ENCODE peak calls at places on chromosome 2, in seven cellular contexts. K is lung, R is Peyer's patch, N is fibroblast of lung, M is testis, F is brain microvascular endothelial cell, Q is cardiac muscle cell. S is an unnamed sample.

GRCh38 chr2:137937778-137938177 is 26.5 kb upstream of the HNMT start:
- DNase-seq in F (no peak), R (no peak), Q (peak), M (no peak), N (no peak), K (no peak), S (no peak)

GRCh38 chr2:11652141-11652540 is 17.9 kb downstream of the NTSR2 start:
- DNase-seq in N (no peak), M (no peak), K (no peak), Q (no peak), F (no peak), R (no peak), S (no peak)

GRCh38 chr2:136530154-136530553 is 235.2 kb upstream of the THSD7B start:
- DNase-seq in Q (no peak), M (no peak), F (no peak), K (no peak), N (no peak), R (no peak), S (no peak)

GRCh38 chr2:111982822-111983221 is 72.2 kb upstream of the TMEM87B start:
- DNase-seq in R (no peak), K (no peak), Q (no peak), N (no peak), M (no peak), F (no peak), S (no peak)

GRCh38 chr2:134683561-134684112 is 35.2 kb downstream of the TMEM163 start:
- DNase-seq in F (no peak), Q (peak), K (no peak), R (no peak), N (no peak), M (no peak), S (peak)

GRCh38 chr2:55809875-55810620 is 113.5 kb downstream of the EFEMP1 start:
- DNase-seq in F (no peak), N (peak), R (no peak), K (peak), Q (peak), M (no peak), S (no peak)

GRCh38 chr2:29895296-29895695 is 26.1 kb downstream of the ALK start:
- DNase-seq in K (no peak), F (no peak), Q (no peak), N (no peak), R (no peak), M (no peak), S (no peak)

GRCh38 chr2:220553150-220553549 is 925.7 kb downstream of the SLC4A3 start:
- DNase-seq in N (no peak), F (peak), M (no peak), Q (peak), K (no peak), R (no peak), S (no peak)

GRCh38 chr2:236866542-236867340 is 218.9 kb upstream of the COPS8 start:
- DNase-seq in N (no peak), M (peak), Q (no peak), R (no peak), K (no peak), F (no peak), S (no peak)

GRCh38 chr2:48727560-48727959 is 28.0 kb downstream of the LHCGR start:
- DNase-seq in M (no peak), N (no peak), F (no peak), K (no peak), Q (peak), R (no peak), S (no peak)

GRCh38 chr2:172710584-172711024 is 25.0 kb upstream of the RAPGEF4 start:
- DNase-seq in Q (peak), M (peak), K (no peak), F (peak), R (no peak), N (peak), S (peak)

GRCh38 chr2:168697668-168698121 is 104.7 kb upstream of the NOSTRIN start:
- DNase-seq in R (peak), N (no peak), K (no peak), Q (no peak), M (no peak), F (peak), S (peak)

GRCh38 chr2:23549821-23550535 is 165.0 kb downstream of the KLHL29 start:
- DNase-seq in R (no peak), K (no peak), F (peak), N (no peak), Q (peak), M (no peak), S (no peak)

GRCh38 chr2:128489580-128490273 is 171.1 kb upstream of the HS6ST1 start:
- DNase-seq in N (no peak), M (peak), F (no peak), Q (peak), K (no peak), R (no peak), S (peak)

DNA sequence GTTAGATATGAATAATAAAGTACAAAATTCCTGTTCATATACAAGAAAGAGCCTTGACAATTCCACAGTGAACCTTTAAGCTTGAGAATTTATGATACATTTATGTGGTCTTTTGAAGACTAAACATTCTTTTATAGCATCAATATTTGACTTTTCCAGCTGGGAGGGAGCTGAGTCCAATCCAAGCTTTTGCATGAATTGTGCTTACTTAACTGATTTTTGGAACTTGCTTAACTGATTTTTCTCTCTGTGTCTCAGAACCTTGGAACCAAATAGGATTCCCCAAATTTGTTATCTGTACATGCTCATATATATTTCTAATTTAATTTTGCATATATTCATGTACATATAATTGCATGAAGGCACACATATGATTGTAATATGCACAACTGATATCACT is 388.0 kb downstream of the TRIB2 start:
- DNase-seq in R (no peak), F (no peak), Q (no peak), M (no peak), K (no peak), N (no peak), S (no peak)
- H3K27ac ChIP-seq in R (no peak), F (no peak), Q (no peak), M (no peak), K (no peak), N (no peak), S (no peak)

GRCh38 chr2:52341732-52342131 is 1309.8 kb upstream of the NRXN1 start:
- DNase-seq in K (no peak), F (no peak), R (no peak), M (no peak), N (no peak), Q (no peak), S (no peak)

GRCh38 chr2:52343867-52344266 is 1311.9 kb upstream of the NRXN1 start:
- DNase-seq in N (no peak), M (no peak), Q (no peak), K (no peak), R (no peak), F (no peak), S (no peak)

GRCh38 chr2:52340185-52340584 is 1308.3 kb upstream of the NRXN1 start:
- DNase-seq in K (no peak), R (no peak), N (peak), M (no peak), F (no peak), Q (no peak), S (no peak)

GRCh38 chr2:52343010-52343409 is 1311.1 kb upstream of the NRXN1 start:
- DNase-seq in N (peak), M (no peak), R (no peak), K (no peak), Q (no peak), F (no peak), S (no peak)

DNA sequence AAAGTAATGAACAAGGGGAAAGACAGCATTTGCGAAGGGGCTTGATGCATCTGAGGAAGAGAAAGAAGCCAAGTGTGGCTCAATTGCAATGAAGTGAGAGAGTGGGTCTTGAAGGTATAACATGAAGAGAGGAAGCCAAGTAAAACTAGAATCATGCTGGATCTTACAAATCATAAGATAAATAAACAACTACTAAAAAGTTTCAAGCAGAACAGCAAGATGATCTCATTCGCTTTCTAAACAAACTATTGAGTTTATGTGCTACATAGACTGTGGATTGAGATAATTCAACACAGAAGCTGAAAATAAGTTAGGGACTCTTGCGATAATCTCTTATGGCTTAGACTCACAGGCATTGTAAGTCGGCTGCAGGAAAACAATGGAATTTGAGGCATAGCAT is 1310.5 kb upstream of the NRXN1 start:
- DNase-seq in F (no peak), R (no peak), N (peak), M (no peak), K (no peak), Q (no peak), S (no peak)
- H3K27ac ChIP-seq in F (no peak), R (no peak), N (no peak), M (no peak), K (no peak), Q (no peak), S (no peak)

GRCh38 chr2:158667969-158668368 is 127.1 kb upstream of the DAPL1 start:
- DNase-seq in R (no peak), Q (peak), M (no peak), F (no peak), K (no peak), N (no peak), S (no peak)
- H3K27ac ChIP-seq in R (no peak), Q (no peak), M (no peak), F (no peak), K (no peak), N (peak), S (peak)

GRCh38 chr2:109644571-109645275 is 30.6 kb downstream of the SOWAHC start:
- DNase-seq in F (no peak), N (no peak), M (peak), Q (no peak), R (peak), K (peak), S (no peak)
- H3K27ac ChIP-seq in F (no peak), N (no peak), M (no peak), Q (peak), R (peak), K (peak), S (peak)